ENCODE peak calls at places on chromosomes 3 and 15, in six cellular contexts. R is HepG2, C is uterus, U is body of pancreas, O is suprapubic skin, S is esophagus muscularis mucosa. V is an unnamed sample.

GRCh38 chr3:195095704-195096036 is 175.3 kb downstream of the XXYLT1 start:
- DNase-seq in O (no peak), C (no peak), R (no peak), U (no peak), S (no peak), V (no peak)

GRCh38 chr15:51046016-51046415 is 48.7 kb downstream of the TNFAIP8L3 start:
- DNase-seq in O (no peak), R (peak), C (no peak), S (no peak), U (no peak), V (no peak)

GRCh38 chr15:95646484-95646883 is 684.0 kb upstream of the NR2F2 start:
- DNase-seq in C (no peak), O (no peak), R (no peak), U (no peak), S (no peak), V (no peak)

GRCh38 chr15:47987908-47988532 is 132.8 kb upstream of the SLC24A5 start:
- DNase-seq in O (no peak), S (no peak), C (no peak), R (peak), U (peak), V (peak)

GRCh38 chr15:77856718-77857346 is 220.7 kb downstream of the TBC1D2B start:
- DNase-seq in U (no peak), S (no peak), O (no peak), C (no peak), R (no peak), V (no peak)

GRCh38 chr3:136818191-136818850 is 605 bp upstream of the SLC35G2 start:
- DNase-seq in C (peak), R (peak), O (peak), U (peak), S (no peak), V (peak)

GRCh38 chr15:92273732-92274131 is 119.9 kb upstream of the ST8SIA2 start:
- DNase-seq in C (no peak), O (no peak), S (no peak), R (no peak), U (no peak), V (no peak)

GRCh38 chr3:112097378-112097777 is 11.2 kb downstream of the C3orf52 start:
- DNase-seq in R (peak), S (no peak), C (no peak), O (no peak), U (peak), V (peak)

GRCh38 chr15:58148120-58148519 is 9.9 kb downstream of the AQP9 start:
- DNase-seq in U (no peak), C (no peak), S (no peak), O (no peak), R (no peak), V (no peak)

GRCh38 chr3:134201201-134202130 is 49.2 kb downstream of the RYK start:
- DNase-seq in O (no peak), U (no peak), S (no peak), C (no peak), R (no peak), V (peak)

GRCh38 chr3:46935168-46935858 is 41.2 kb downstream of the CCDC12 start:
- DNase-seq in O (no peak), S (no peak), C (peak), U (peak), R (peak), V (peak)

GRCh38 chr3:49668414-49668797 is 5.7 kb upstream of the APEH start:
- DNase-seq in O (no peak), S (no peak), U (no peak), C (no peak), R (peak), V (no peak)

GRCh38 chr3:36895488-36896409 is 49.1 kb downstream of the TRANK1 start:
- DNase-seq in U (no peak), C (no peak), O (no peak), S (no peak), R (no peak), V (no peak)

GRCh38 chr15:56969265-56969895 is 50.9 kb downstream of the TCF12 start:
- DNase-seq in R (no peak), U (no peak), O (no peak), C (no peak), S (no peak), V (no peak)

GRCh38 chr15:101167791-101168462 is 83.9 kb downstream of the CHSY1 start:
- DNase-seq in U (peak), O (peak), R (peak), S (peak), C (peak), V (peak)

GRCh38 chr3:104437131-104437750 is 929.5 kb upstream of the ALCAM start:
- DNase-seq in R (no peak), C (no peak), S (no peak), O (no peak), U (no peak), V (no peak)

GRCh38 chr15:90062729-90063684 is 39.3 kb downstream of the IDH2 start:
- DNase-seq in O (no peak), U (peak), S (no peak), C (no peak), R (no peak), V (no peak)

GRCh38 chr15:90067181-90067952 is 34.9 kb downstream of the IDH2 start:
- DNase-seq in S (no peak), O (no peak), R (no peak), U (peak), C (no peak), V (no peak)

GRCh38 chr15:90065682-90066049 is 36.6 kb downstream of the IDH2 start:
- DNase-seq in C (no peak), U (no peak), S (no peak), R (no peak), O (no peak), V (no peak)

GRCh38 chr15:90063733-90064247 is 38.5 kb downstream of the IDH2 start:
- DNase-seq in O (no peak), R (no peak), S (no peak), C (no peak), U (no peak), V (no peak)

GRCh38 chr15:90064931-90065681 is 37.2 kb downstream of the IDH2 start:
- DNase-seq in U (no peak), S (no peak), O (no peak), R (no peak), C (peak), V (no peak)
- TF ChIP-seq POLR2A in U (no peak), S (no peak), O (no peak), R (no peak), C (no peak), V (no peak)

GRCh38 chr15:59680346-59680745 is 8.8 kb downstream of the BNIP2 start:
- DNase-seq in S (no peak), R (no peak), U (no peak), C (no peak), O (no peak), V (no peak)

GRCh38 chr15:59674501-59674900 is 14.6 kb downstream of the BNIP2 start:
- DNase-seq in S (no peak), O (no peak), C (no peak), U (no peak), R (no peak), V (no peak)

GRCh38 chr15:59678620-59679019 is 10.5 kb downstream of the BNIP2 start:
- DNase-seq in C (no peak), R (no peak), U (no peak), S (no peak), O (no peak), V (no peak)

GRCh38 chr15:59678171-59678570 is 10.9 kb downstream of the BNIP2 start:
- DNase-seq in O (no peak), U (no peak), C (no peak), R (no peak), S (no peak), V (no peak)

GRCh38 chr15:59676565-59676964 is 12.6 kb downstream of the BNIP2 start:
- DNase-seq in C (no peak), O (no peak), U (no peak), R (no peak), S (no peak), V (no peak)
- TF ChIP-seq POLR2A in C (no peak), O (no peak), U (no peak), R (no peak), S (no peak), V (no peak)

DNA sequence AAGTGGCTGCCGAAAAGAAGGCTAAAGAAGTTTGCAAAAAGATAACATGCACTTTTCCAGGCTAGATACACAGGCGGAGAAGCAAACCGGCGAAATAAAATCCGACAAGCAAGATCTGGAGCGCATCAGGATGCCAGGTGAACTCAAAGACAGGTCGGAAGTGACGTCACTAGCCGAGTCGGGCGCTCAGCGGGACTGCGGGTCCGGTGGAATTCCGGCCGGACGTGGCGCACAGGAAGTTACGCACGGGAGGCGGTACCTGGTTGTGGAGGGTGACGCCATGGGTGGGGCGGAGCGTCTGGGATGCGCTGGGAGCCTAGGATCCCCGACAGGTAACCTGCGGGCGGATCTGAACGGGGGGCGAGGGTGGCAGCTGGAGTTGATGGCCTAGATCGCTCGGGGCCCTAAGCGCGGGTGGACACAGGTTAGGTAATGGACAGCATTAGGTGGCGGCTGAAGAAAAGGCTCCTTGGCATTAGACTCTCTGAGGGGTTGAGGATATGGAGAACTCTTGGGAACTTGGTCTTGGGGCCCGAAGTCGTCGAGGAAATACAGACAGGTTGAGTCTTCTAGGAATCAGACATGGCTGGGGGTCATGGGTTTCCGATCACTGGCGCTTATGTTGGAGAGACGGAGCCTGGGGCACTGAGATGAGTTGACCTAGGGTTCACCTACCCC is 29.0 kb upstream of the EHHADH start:
- DNase-seq in O (peak), S (peak), C (peak), R (peak), U (peak), V (peak)
- TF ChIP-seq POLR2A in O (no peak), S (no peak), C (peak), R (peak), U (peak), V (peak)

GRCh38 chr3:34131091-34131490 is 332.7 kb downstream of the PDCD6IP start:
- DNase-seq in S (no peak), R (no peak), O (no peak), U (no peak), C (no peak), V (no peak)

DNA sequence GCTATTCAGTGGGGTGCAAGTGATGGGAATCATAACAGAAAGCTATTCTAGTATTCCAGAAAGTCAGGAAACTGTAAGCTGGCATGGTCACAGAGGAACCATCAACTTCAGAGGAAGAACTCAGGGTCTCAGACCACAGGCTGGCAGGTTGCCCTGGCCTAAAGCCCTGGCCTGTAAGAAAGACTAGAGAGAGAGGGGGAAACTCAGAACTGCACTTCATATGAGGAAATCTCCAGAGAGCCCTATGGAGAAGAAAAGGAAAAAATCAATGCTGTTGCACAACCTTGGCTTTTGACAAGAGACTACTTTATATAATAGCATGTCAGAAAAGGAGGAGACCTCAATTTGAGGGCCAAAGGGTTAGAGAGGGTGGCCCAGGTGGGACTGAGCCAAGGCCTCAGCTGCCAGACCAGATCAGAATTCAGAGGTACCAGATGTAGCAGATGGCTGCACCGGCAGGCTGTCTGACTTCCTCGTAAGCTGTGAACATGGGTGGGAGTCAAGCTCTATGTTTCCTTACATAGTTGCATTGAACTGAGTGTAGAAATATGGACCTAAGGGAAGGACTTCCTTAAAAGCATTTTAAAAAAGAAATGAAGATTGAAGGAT is 333.7 kb downstream of the PDCD6IP start:
- DNase-seq in O (no peak), S (no peak), C (no peak), R (no peak), U (no peak), V (no peak)
- TF ChIP-seq POLR2A in O (no peak), S (no peak), C (no peak), R (no peak), U (no peak), V (no peak)

GRCh38 chr15:40106203-40107161 is 2.2 kb downstream of the BMF start:
- DNase-seq in R (peak), C (peak), U (peak), S (no peak), O (peak), V (no peak)
- TF ChIP-seq POLR2A in R (peak), C (peak), U (peak), S (no peak), O (peak), V (no peak)

GRCh38 chr3:150546226-150547044 is at the start of the genes EIF2A and SERP1:
- DNase-seq in R (peak), O (peak), U (peak), C (peak), S (peak), V (peak)
- TF ChIP-seq POLR2A in R (peak), O (peak), U (peak), C (peak), S (peak), V (peak)

GRCh38 chr3:12838179-12838965 is 3.0 kb downstream of the RPL32 start:
- DNase-seq in R (no peak), U (no peak), C (no peak), S (no peak), O (no peak), V (no peak)
- TF ChIP-seq POLR2A in R (peak), U (no peak), C (no peak), S (no peak), O (no peak), V (no peak)

GRCh38 chr3:138608322-138609214 is at the start of gene FAIM:
- DNase-seq in O (peak), R (peak), U (peak), S (peak), C (peak), V (peak)
- TF ChIP-seq POLR2A in O (peak), R (peak), U (peak), S (no peak), C (no peak), V (peak)

V was measured in H54.